ENCODE peak calls at places on chromosomes 3 and 15, in nine cellular contexts. One of them, this sample, is unnamed.

GRCh38 chr15:99566157-99566900 is 545 bp downstream of the MEF2A start:
- DNase-seq in cardiac muscle cell: no peak
- DNase-seq in heart left ventricle: peak
- DNase-seq in spleen: peak
- DNase-seq in sigmoid colon: peak
- DNase-seq in esophagus squamous epithelium: no peak
- DNase-seq in A549: no peak
- DNase-seq in left ventricle myocardium inferior: peak
- DNase-seq in GM23338: peak
- DNase-seq in this sample: peak

GRCh38 chr3:106963446-106963845 is 413.8 kb upstream of the CCDC54 start:
- DNase-seq in sigmoid colon: no peak
- DNase-seq in GM23338: no peak
- DNase-seq in cardiac muscle cell: peak
- DNase-seq in heart left ventricle: no peak
- DNase-seq in esophagus squamous epithelium: no peak
- DNase-seq in left ventricle myocardium inferior: no peak
- DNase-seq in spleen: no peak
- DNase-seq in A549: no peak
- DNase-seq in this sample: no peak

GRCh38 chr15:32908135-32908801 is 190.5 kb downstream of the GREM1 start:
- DNase-seq in left ventricle myocardium inferior: no peak
- DNase-seq in GM23338: no peak
- DNase-seq in esophagus squamous epithelium: no peak
- DNase-seq in spleen: no peak
- DNase-seq in heart left ventricle: no peak
- DNase-seq in sigmoid colon: no peak
- DNase-seq in A549: no peak
- DNase-seq in cardiac muscle cell: peak
- DNase-seq in this sample: no peak

GRCh38 chr3:128170866-128171516 is 17.7 kb downstream of the EEFSEC start:
- DNase-seq in cardiac muscle cell: peak
- DNase-seq in GM23338: peak
- DNase-seq in A549: peak
- DNase-seq in sigmoid colon: peak
- DNase-seq in heart left ventricle: peak
- DNase-seq in spleen: no peak
- DNase-seq in left ventricle myocardium inferior: no peak
- DNase-seq in esophagus squamous epithelium: no peak
- DNase-seq in this sample: peak

GRCh38 chr3:73206006-73206405 is 144.5 kb downstream of the EBLN2 start:
- DNase-seq in GM23338: no peak
- DNase-seq in esophagus squamous epithelium: no peak
- DNase-seq in left ventricle myocardium inferior: no peak
- DNase-seq in sigmoid colon: no peak
- DNase-seq in A549: no peak
- DNase-seq in spleen: no peak
- DNase-seq in heart left ventricle: no peak
- DNase-seq in cardiac muscle cell: no peak
- DNase-seq in this sample: no peak

GRCh38 chr3:71984843-71985594 is 200.1 kb upstream of the PROK2 start:
- DNase-seq in sigmoid colon: no peak
- DNase-seq in GM23338: no peak
- DNase-seq in heart left ventricle: no peak
- DNase-seq in cardiac muscle cell: no peak
- DNase-seq in esophagus squamous epithelium: no peak
- DNase-seq in left ventricle myocardium inferior: no peak
- DNase-seq in spleen: no peak
- DNase-seq in A549: no peak
- DNase-seq in this sample: no peak

GRCh38 chr15:60949034-60949977 is 279.8 kb downstream of the RORA start:
- DNase-seq in GM23338: no peak
- DNase-seq in spleen: no peak
- DNase-seq in sigmoid colon: peak
- DNase-seq in cardiac muscle cell: peak
- DNase-seq in A549: no peak
- DNase-seq in left ventricle myocardium inferior: no peak
- DNase-seq in esophagus squamous epithelium: no peak
- DNase-seq in heart left ventricle: no peak
- DNase-seq in this sample: no peak

GRCh38 chr15:85870216-85871014 is 75.7 kb upstream of the KLHL25 start:
- DNase-seq in A549: no peak
- DNase-seq in esophagus squamous epithelium: no peak
- DNase-seq in heart left ventricle: no peak
- DNase-seq in spleen: no peak
- DNase-seq in GM23338: no peak
- DNase-seq in sigmoid colon: no peak
- DNase-seq in left ventricle myocardium inferior: no peak
- DNase-seq in cardiac muscle cell: no peak
- DNase-seq in this sample: no peak

GRCh38 chr3:16309558-16309957 is 44.5 kb downstream of the OXNAD1 start:
- DNase-seq in A549: no peak
- DNase-seq in spleen: no peak
- DNase-seq in heart left ventricle: no peak
- DNase-seq in cardiac muscle cell: peak
- DNase-seq in sigmoid colon: no peak
- DNase-seq in esophagus squamous epithelium: no peak
- DNase-seq in GM23338: no peak
- DNase-seq in left ventricle myocardium inferior: no peak
- DNase-seq in this sample: no peak

GRCh38 chr3:107578523-107578922 is 55.8 kb downstream of the BBX start:
- DNase-seq in left ventricle myocardium inferior: no peak
- DNase-seq in cardiac muscle cell: no peak
- DNase-seq in GM23338: peak
- DNase-seq in A549: no peak
- DNase-seq in spleen: no peak
- DNase-seq in esophagus squamous epithelium: no peak
- DNase-seq in sigmoid colon: no peak
- DNase-seq in heart left ventricle: no peak
- DNase-seq in this sample: no peak

GRCh38 chr15:95551580-95551979 is 778.9 kb upstream of the NR2F2 start:
- DNase-seq in esophagus squamous epithelium: no peak
- DNase-seq in spleen: no peak
- DNase-seq in GM23338: no peak
- DNase-seq in heart left ventricle: no peak
- DNase-seq in sigmoid colon: no peak
- DNase-seq in A549: no peak
- DNase-seq in cardiac muscle cell: no peak
- DNase-seq in left ventricle myocardium inferior: no peak
- DNase-seq in this sample: no peak

DNA sequence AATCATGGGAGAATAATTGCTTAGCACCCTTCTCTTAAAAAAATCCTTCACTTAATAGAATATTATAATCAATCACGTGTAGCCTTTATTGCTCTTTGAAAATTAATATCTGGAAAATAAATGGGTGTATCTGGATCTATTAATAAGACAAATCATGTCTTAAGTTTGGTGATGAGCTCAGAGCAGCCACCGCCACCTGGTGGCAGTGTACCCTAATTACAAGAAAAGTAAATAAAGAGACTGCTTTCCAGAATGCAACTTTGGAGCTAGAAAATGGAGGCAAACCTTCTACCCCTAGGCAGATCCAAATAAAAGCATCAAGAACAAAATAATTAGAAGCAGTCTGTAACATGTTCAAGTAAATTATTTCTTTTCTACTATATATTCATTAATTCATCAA is 43.5 kb downstream of the EPHB1 start:
- DNase-seq in heart left ventricle: no peak
- DNase-seq in cardiac muscle cell: no peak
- DNase-seq in spleen: no peak
- DNase-seq in esophagus squamous epithelium: no peak
- DNase-seq in A549: no peak
- DNase-seq in sigmoid colon: no peak
- DNase-seq in left ventricle myocardium inferior: no peak
- DNase-seq in GM23338: peak
- DNase-seq in this sample: no peak
- TF ChIP-seq CTCF in heart left ventricle: peak
- TF ChIP-seq CTCF in cardiac muscle cell: no peak
- TF ChIP-seq CTCF in spleen: no peak
- TF ChIP-seq CTCF in esophagus squamous epithelium: no peak
- TF ChIP-seq CTCF in A549: peak
- TF ChIP-seq CTCF in sigmoid colon: no peak
- TF ChIP-seq CTCF in left ventricle myocardium inferior: no peak
- TF ChIP-seq CTCF in GM23338: peak
- TF ChIP-seq CTCF in this sample: no peak

DNA sequence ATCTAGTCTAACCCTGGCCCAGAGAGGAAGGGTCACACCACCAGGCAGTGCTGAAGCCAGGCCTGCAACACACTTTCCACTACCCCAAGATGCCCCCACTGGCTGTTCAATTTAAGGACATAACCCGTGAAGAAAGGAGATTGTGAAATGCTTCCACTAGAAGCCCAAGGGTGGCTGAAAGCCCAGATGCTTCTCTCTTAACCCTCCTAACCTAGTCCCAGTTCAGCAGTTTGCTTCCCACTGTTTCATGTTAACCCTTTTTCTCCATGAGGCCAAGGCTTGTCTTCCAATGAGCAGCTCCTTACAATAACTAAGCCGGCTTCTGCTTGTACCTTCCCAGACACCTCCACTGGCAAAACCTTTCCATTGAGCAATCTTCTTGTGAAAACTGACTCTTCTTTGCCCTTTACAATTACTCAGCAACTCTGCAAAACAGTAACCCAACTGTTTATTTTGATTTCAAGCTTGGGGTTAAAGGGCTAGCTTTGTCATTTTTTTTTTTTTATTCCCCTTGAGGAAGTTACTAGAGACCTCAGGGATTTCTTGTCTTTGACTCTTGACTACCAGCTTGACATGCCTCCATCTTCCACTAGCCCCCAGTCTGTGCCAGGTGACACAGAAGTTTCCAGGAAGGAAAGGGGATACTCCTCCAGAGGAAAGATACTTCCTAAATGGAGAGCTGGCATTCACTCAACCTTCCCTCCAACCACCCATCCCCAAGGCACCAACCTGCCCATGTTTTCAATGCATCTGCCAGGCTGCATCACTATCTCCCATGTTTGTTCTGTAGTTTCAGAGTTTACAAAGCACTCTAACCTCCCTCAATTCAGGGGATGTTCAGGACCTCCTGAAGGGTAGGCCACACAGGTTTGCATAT is 198.6 kb upstream of the LPP start:
- DNase-seq in sigmoid colon: peak
- DNase-seq in left ventricle myocardium inferior: no peak
- DNase-seq in spleen: no peak
- DNase-seq in A549: peak
- DNase-seq in GM23338: no peak
- DNase-seq in esophagus squamous epithelium: no peak
- DNase-seq in heart left ventricle: no peak
- DNase-seq in cardiac muscle cell: peak
- DNase-seq in this sample: no peak
- H3K4me3 ChIP-seq in sigmoid colon: no peak
- H3K4me3 ChIP-seq in left ventricle myocardium inferior: no peak
- H3K4me3 ChIP-seq in spleen: peak
- H3K4me3 ChIP-seq in A549: no peak
- H3K4me3 ChIP-seq in GM23338: no peak
- H3K4me3 ChIP-seq in esophagus squamous epithelium: no peak
- H3K4me3 ChIP-seq in heart left ventricle: no peak
- H3K4me3 ChIP-seq in cardiac muscle cell: no peak
- H3K4me3 ChIP-seq in this sample: no peak

GRCh38 chr3:37604336-37604833 is 257.3 kb upstream of the CTDSPL start:
- DNase-seq in GM23338: no peak
- DNase-seq in left ventricle myocardium inferior: no peak
- DNase-seq in esophagus squamous epithelium: no peak
- DNase-seq in cardiac muscle cell: no peak
- DNase-seq in spleen: no peak
- DNase-seq in A549: no peak
- DNase-seq in heart left ventricle: no peak
- DNase-seq in sigmoid colon: no peak
- DNase-seq in this sample: no peak

GRCh38 chr3:37603722-37604121 is 258.0 kb upstream of the CTDSPL start:
- DNase-seq in left ventricle myocardium inferior: no peak
- DNase-seq in cardiac muscle cell: no peak
- DNase-seq in sigmoid colon: no peak
- DNase-seq in esophagus squamous epithelium: no peak
- DNase-seq in A549: peak
- DNase-seq in heart left ventricle: no peak
- DNase-seq in spleen: no peak
- DNase-seq in GM23338: peak
- DNase-seq in this sample: no peak

GRCh38 chr3:37599186-37599585 is 262.5 kb upstream of the CTDSPL start:
- DNase-seq in sigmoid colon: no peak
- DNase-seq in esophagus squamous epithelium: no peak
- DNase-seq in heart left ventricle: peak
- DNase-seq in spleen: no peak
- DNase-seq in A549: no peak
- DNase-seq in GM23338: no peak
- DNase-seq in left ventricle myocardium inferior: peak
- DNase-seq in cardiac muscle cell: no peak
- DNase-seq in this sample: no peak

GRCh38 chr3:37599779-37600178 is 261.9 kb upstream of the CTDSPL start:
- DNase-seq in heart left ventricle: no peak
- DNase-seq in cardiac muscle cell: no peak
- DNase-seq in A549: no peak
- DNase-seq in spleen: no peak
- DNase-seq in GM23338: no peak
- DNase-seq in sigmoid colon: no peak
- DNase-seq in left ventricle myocardium inferior: no peak
- DNase-seq in esophagus squamous epithelium: no peak
- DNase-seq in this sample: no peak

DNA sequence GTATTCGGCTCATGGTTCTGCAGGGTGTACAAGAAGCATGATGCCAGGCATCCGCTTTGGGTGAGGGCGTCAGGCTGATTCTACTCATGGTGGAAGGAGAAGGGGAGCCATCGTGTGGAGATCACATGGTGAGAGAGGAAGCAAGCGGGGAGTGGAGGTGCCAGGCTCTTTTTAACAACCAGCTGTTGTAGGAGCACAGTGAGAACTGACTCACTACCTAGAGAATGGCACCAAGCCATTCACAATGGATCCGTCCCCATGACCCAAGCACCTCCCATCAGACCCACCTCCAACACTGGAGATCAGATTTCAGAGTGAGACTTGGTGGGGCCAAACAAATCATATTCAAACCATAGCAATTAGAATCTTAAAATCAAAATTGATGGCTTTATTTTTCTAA is 259.8 kb upstream of the CTDSPL start:
- DNase-seq in left ventricle myocardium inferior: no peak
- DNase-seq in cardiac muscle cell: no peak
- DNase-seq in GM23338: no peak
- DNase-seq in esophagus squamous epithelium: no peak
- DNase-seq in sigmoid colon: no peak
- DNase-seq in heart left ventricle: no peak
- DNase-seq in A549: no peak
- DNase-seq in spleen: no peak
- DNase-seq in this sample: no peak
- H3K27ac ChIP-seq in left ventricle myocardium inferior: no peak
- H3K27ac ChIP-seq in cardiac muscle cell: no peak
- H3K27ac ChIP-seq in GM23338: no peak
- H3K27ac ChIP-seq in esophagus squamous epithelium: no peak
- H3K27ac ChIP-seq in sigmoid colon: no peak
- H3K27ac ChIP-seq in heart left ventricle: no peak
- H3K27ac ChIP-seq in A549: no peak
- H3K27ac ChIP-seq in spleen: no peak
- H3K27ac ChIP-seq in this sample: no peak

DNA sequence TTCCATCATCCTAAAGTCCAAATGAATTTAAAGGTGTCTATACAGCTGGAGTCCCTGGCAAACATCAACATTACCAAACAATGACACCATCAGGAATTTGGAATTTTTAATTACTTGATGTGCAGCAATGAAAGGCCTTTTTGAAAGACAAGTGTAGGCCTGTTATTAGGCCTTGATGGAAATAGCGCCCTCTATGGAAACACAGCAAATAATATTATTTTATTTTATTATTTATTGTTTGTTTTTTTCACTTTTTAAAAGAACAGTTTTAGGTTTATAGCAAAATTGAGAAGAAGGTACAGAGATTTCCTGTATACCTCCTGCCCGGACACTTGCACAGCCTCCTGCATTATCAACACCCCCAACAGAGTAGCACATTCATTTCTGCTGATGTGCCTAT is 18.1 kb upstream of the OR5AC2 start:
- DNase-seq in heart left ventricle: no peak
- DNase-seq in sigmoid colon: no peak
- DNase-seq in GM23338: peak
- DNase-seq in left ventricle myocardium inferior: no peak
- DNase-seq in A549: no peak
- DNase-seq in esophagus squamous epithelium: no peak
- DNase-seq in spleen: no peak
- DNase-seq in cardiac muscle cell: no peak
- DNase-seq in this sample: no peak
- TF ChIP-seq CTCF in heart left ventricle: peak
- TF ChIP-seq CTCF in sigmoid colon: no peak
- TF ChIP-seq CTCF in GM23338: peak
- TF ChIP-seq CTCF in left ventricle myocardium inferior: no peak
- TF ChIP-seq CTCF in A549: no peak
- TF ChIP-seq CTCF in esophagus squamous epithelium: no peak
- TF ChIP-seq CTCF in spleen: no peak
- TF ChIP-seq CTCF in cardiac muscle cell: no peak
- TF ChIP-seq CTCF in this sample: peak